ENCODE peak calls at places on chromosomes 1 and 21, in four cellular contexts. V, S, I and R are unnamed samples.
A peak's percentile ranks its signal among the peaks of the same experiment; 100 is the strongest.

GRCh38 chr1:175174702-175175102 is 17.9 kb downstream of the KIAA0040 start:
- DNase-seq in V (no peak), S (no peak), I (no peak), R (peak; percentile 16)

GRCh38 chr1:198491028-198491427 is 49.5 kb downstream of the ATP6V1G3 start:
- DNase-seq in V (no peak), S (no peak), I (no peak), R (no peak)

GRCh38 chr1:182484531-182485257 is 34.7 kb downstream of the RGSL1 start:
- DNase-seq in V (no peak), S (no peak), I (no peak), R (no peak)

GRCh38 chr1:226060976-226061792 is 1.3 kb upstream of the H3-3A start:
- DNase-seq in V (no peak), S (no peak), I (no peak), R (peak; percentile 61)

GRCh38 chr1:92476071-92476607 is 10.6 kb downstream of the GFI1 start:
- DNase-seq in V (no peak), S (no peak), I (no peak), R (no peak)

GRCh38 chr1:95262928-95263327 is 28.9 kb downstream of the RWDD3 start:
- DNase-seq in V (no peak), S (no peak), I (no peak), R (no peak)

GRCh38 chr21:39788383-39788782 is 43.4 kb downstream of the IGSF5 start:
- DNase-seq in V (peak; percentile 78), S (peak; percentile 78), I (peak; percentile 97), R (peak; percentile 1)

GRCh38 chr1:70979879-70980278 is 67.7 kb downstream of the PTGER3 start:
- DNase-seq in V (no peak), S (no peak), I (no peak), R (no peak)

GRCh38 chr1:206935491-206936067 is 10.7 kb downstream of the PIGR start:
- DNase-seq in V (peak; percentile 70), S (no peak), I (peak; percentile 57), R (peak; percentile 81)

GRCh38 chr1:216670118-216670870 is 52.9 kb downstream of the ESRRG start:
- DNase-seq in V (no peak), S (no peak), I (no peak), R (peak; percentile 30)

GRCh38 chr1:48187969-48188563 is 34.5 kb upstream of the SLC5A9 start:
- DNase-seq in V (no peak), S (no peak), I (no peak), R (no peak)

GRCh38 chr21:46205121-46205520 is 20.9 kb upstream of the SPATC1L start:
- DNase-seq in V (no peak), S (peak; percentile 17), I (no peak), R (no peak)

GRCh38 chr1:10430216-10431064 is at the start of gene CENPS:
- DNase-seq in V (peak; percentile 95), S (peak; percentile 97), I (peak; percentile 89), R (peak; percentile 92)
- TF ChIP-seq POLR2A in V (no peak), S (no peak), I (peak; percentile 63), R (peak; percentile 73)

DNA sequence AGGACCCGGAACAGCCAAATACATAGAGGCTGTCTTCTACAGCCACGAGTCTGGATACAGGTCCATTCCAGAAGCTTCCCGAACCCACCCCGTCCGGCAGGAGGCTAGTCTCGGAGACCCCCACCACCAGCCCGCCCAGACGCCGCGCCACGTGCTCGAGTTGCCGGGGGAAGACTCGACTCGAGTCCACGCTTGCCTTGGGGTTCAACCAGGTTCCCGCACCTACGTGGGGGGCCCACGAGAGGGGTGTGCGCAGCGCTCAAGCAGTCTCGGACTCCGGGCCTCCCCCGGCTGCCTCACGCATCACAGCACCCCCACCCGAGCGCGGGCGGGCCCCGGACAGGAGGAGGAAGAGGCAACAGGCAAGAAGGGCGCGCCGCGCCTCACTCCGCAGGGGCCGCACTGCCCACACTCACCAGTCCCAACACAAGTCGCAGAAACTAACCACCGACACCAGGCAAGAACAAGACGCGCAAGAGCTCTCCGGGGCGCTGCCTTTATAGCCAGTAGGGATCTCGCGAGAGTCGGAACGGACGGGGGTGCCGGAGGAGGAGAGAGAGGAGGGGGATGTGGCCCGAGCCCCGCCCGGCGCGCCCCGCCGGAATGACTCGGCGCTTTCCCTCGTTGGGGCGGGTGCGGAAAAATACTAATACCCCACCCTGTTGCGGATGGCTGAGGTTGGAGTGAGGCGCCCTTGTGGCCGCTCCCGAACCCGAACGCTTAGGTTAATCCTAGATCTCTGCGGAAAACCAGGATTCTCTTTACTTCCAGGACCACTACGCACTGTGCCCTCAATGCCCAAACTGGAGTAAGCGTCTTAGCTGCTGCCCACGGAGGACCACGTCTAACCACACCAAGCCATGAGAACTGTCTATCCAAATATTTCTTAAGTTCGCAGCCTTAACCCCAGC is at the start of gene PRDX1:
- DNase-seq in V (peak; percentile 97), S (peak; percentile 97), I (peak; percentile 96), R (peak; percentile 97)
- TF ChIP-seq POLR2A in V (peak; percentile 93), S (peak; percentile 99), I (peak; percentile 100), R (peak; percentile 99)

GRCh38 chr1:32042330-32042729 is 28.7 kb downstream of the KHDRBS1 start:
- DNase-seq in V (no peak), S (no peak), I (no peak), R (no peak)

GRCh38 chr1:32040711-32041110 is 27.0 kb downstream of the KHDRBS1 start:
- DNase-seq in V (no peak), S (no peak), I (no peak), R (no peak)

GRCh38 chr1:32045770-32046169 is 27.0 kb upstream of the TMEM39B start:
- DNase-seq in V (no peak), S (no peak), I (no peak), R (no peak)

GRCh38 chr1:32047701-32048100 is 25.0 kb upstream of the TMEM39B start:
- DNase-seq in V (no peak), S (no peak), I (no peak), R (no peak)

GRCh38 chr1:32044246-32044645 is 28.5 kb upstream of the TMEM39B start:
- DNase-seq in V (no peak), S (no peak), I (no peak), R (no peak)
- TF ChIP-seq POLR2A in V (no peak), S (no peak), I (no peak), R (no peak)

GRCh38 chr1:108007531-108007930 is 42.6 kb upstream of the VAV3 start:
- DNase-seq in V (no peak), S (no peak), I (no peak), R (no peak)

GRCh38 chr1:108012553-108012952 is 47.6 kb upstream of the VAV3 start:
- DNase-seq in V (no peak), S (no peak), I (no peak), R (no peak)

GRCh38 chr1:108010581-108010980 is 45.6 kb upstream of the VAV3 start:
- DNase-seq in V (no peak), S (no peak), I (no peak), R (no peak)

GRCh38 chr1:108009603-108010195 is 44.7 kb upstream of the VAV3 start:
- DNase-seq in V (no peak), S (no peak), I (no peak), R (no peak)

GRCh38 chr1:108011295-108011694 is 46.3 kb upstream of the VAV3 start:
- DNase-seq in V (no peak), S (no peak), I (no peak), R (no peak)
- TF ChIP-seq POLR2A in V (no peak), S (no peak), I (no peak), R (no peak)